ENCODE peak calls at places on chromosomes 7 and 10, in ten cellular contexts. One of them, this sample, is unnamed.

GRCh38 chr10:70212879-70213278 is 20.4 kb downstream of the PPA1 start:
- DNase-seq in NCI-H460: peak
- DNase-seq in osteocyte: no peak
- DNase-seq in tibial artery: no peak
- DNase-seq in SHP77: no peak
- DNase-seq in fibroblast of pulmonary artery: no peak
- DNase-seq in T follicular helper cell: no peak
- DNase-seq in dorsolateral prefrontal cortex: no peak
- DNase-seq in NCI-H187: no peak
- DNase-seq in coronary artery: no peak
- DNase-seq in this sample: no peak

GRCh38 chr7:129066290-129067131 is 11.6 kb upstream of the TNPO3 start:
- DNase-seq in NCI-H460: peak
- DNase-seq in osteocyte: peak
- DNase-seq in tibial artery: no peak
- DNase-seq in SHP77: no peak
- DNase-seq in fibroblast of pulmonary artery: peak
- DNase-seq in T follicular helper cell: no peak
- DNase-seq in dorsolateral prefrontal cortex: no peak
- DNase-seq in NCI-H187: no peak
- DNase-seq in coronary artery: no peak
- DNase-seq in this sample: no peak

GRCh38 chr10:131073469-131074060 is 238.0 kb downstream of the TCERG1L start:
- DNase-seq in NCI-H460: no peak
- DNase-seq in osteocyte: no peak
- DNase-seq in tibial artery: no peak
- DNase-seq in SHP77: no peak
- DNase-seq in fibroblast of pulmonary artery: no peak
- DNase-seq in T follicular helper cell: no peak
- DNase-seq in dorsolateral prefrontal cortex: no peak
- DNase-seq in NCI-H187: no peak
- DNase-seq in coronary artery: peak
- DNase-seq in this sample: no peak

GRCh38 chr10:72031706-72032105 is 56.6 kb downstream of the SPOCK2 start:
- DNase-seq in NCI-H460: no peak
- DNase-seq in osteocyte: no peak
- DNase-seq in tibial artery: no peak
- DNase-seq in SHP77: no peak
- DNase-seq in fibroblast of pulmonary artery: no peak
- DNase-seq in T follicular helper cell: no peak
- DNase-seq in dorsolateral prefrontal cortex: no peak
- DNase-seq in NCI-H187: no peak
- DNase-seq in coronary artery: no peak
- DNase-seq in this sample: no peak

GRCh38 chr7:117791877-117792780 is 81.1 kb downstream of the CTTNBP2 start:
- DNase-seq in NCI-H460: no peak
- DNase-seq in osteocyte: no peak
- DNase-seq in tibial artery: no peak
- DNase-seq in SHP77: no peak
- DNase-seq in fibroblast of pulmonary artery: no peak
- DNase-seq in T follicular helper cell: no peak
- DNase-seq in dorsolateral prefrontal cortex: no peak
- DNase-seq in NCI-H187: no peak
- DNase-seq in coronary artery: no peak
- DNase-seq in this sample: no peak

GRCh38 chr10:3624367-3624766 is 160.6 kb downstream of the KLF6 start:
- DNase-seq in NCI-H460: peak
- DNase-seq in osteocyte: no peak
- DNase-seq in tibial artery: peak
- DNase-seq in SHP77: no peak
- DNase-seq in fibroblast of pulmonary artery: peak
- DNase-seq in T follicular helper cell: no peak
- DNase-seq in dorsolateral prefrontal cortex: no peak
- DNase-seq in NCI-H187: no peak
- DNase-seq in coronary artery: peak
- DNase-seq in this sample: no peak

GRCh38 chr7:17625038-17625437 is 315.3 kb downstream of the SNX13 start:
- DNase-seq in NCI-H460: no peak
- DNase-seq in osteocyte: no peak
- DNase-seq in tibial artery: no peak
- DNase-seq in SHP77: no peak
- DNase-seq in fibroblast of pulmonary artery: peak
- DNase-seq in T follicular helper cell: no peak
- DNase-seq in dorsolateral prefrontal cortex: no peak
- DNase-seq in NCI-H187: no peak
- DNase-seq in coronary artery: no peak
- DNase-seq in this sample: no peak

GRCh38 chr7:42471573-42472174 is 234.7 kb upstream of the GLI3 start:
- DNase-seq in NCI-H460: no peak
- DNase-seq in osteocyte: no peak
- DNase-seq in tibial artery: no peak
- DNase-seq in SHP77: no peak
- DNase-seq in fibroblast of pulmonary artery: no peak
- DNase-seq in T follicular helper cell: no peak
- DNase-seq in dorsolateral prefrontal cortex: no peak
- DNase-seq in NCI-H187: no peak
- DNase-seq in coronary artery: no peak
- DNase-seq in this sample: no peak

GRCh38 chr7:75688200-75689136 is 50.3 kb downstream of the HIP1 start:
- DNase-seq in NCI-H460: no peak
- DNase-seq in osteocyte: no peak
- DNase-seq in tibial artery: peak
- DNase-seq in SHP77: peak
- DNase-seq in fibroblast of pulmonary artery: no peak
- DNase-seq in T follicular helper cell: no peak
- DNase-seq in dorsolateral prefrontal cortex: peak
- DNase-seq in NCI-H187: no peak
- DNase-seq in coronary artery: no peak
- DNase-seq in this sample: no peak

GRCh38 chr10:97210576-97210975 is 24.8 kb upstream of the SLIT1 start:
- DNase-seq in NCI-H460: peak
- DNase-seq in osteocyte: peak
- DNase-seq in tibial artery: no peak
- DNase-seq in SHP77: peak
- DNase-seq in fibroblast of pulmonary artery: peak
- DNase-seq in T follicular helper cell: peak
- DNase-seq in dorsolateral prefrontal cortex: no peak
- DNase-seq in NCI-H187: peak
- DNase-seq in coronary artery: no peak
- DNase-seq in this sample: peak

GRCh38 chr7:33926535-33926934 is 21.2 kb downstream of the BMPER start:
- DNase-seq in NCI-H460: no peak
- DNase-seq in osteocyte: no peak
- DNase-seq in tibial artery: no peak
- DNase-seq in SHP77: no peak
- DNase-seq in fibroblast of pulmonary artery: no peak
- DNase-seq in T follicular helper cell: no peak
- DNase-seq in dorsolateral prefrontal cortex: no peak
- DNase-seq in NCI-H187: no peak
- DNase-seq in coronary artery: no peak
- DNase-seq in this sample: no peak

GRCh38 chr7:35722054-35722849 is 27.3 kb upstream of the HERPUD2 start:
- DNase-seq in NCI-H460: no peak
- DNase-seq in osteocyte: no peak
- DNase-seq in tibial artery: no peak
- DNase-seq in SHP77: no peak
- DNase-seq in fibroblast of pulmonary artery: no peak
- DNase-seq in T follicular helper cell: no peak
- DNase-seq in dorsolateral prefrontal cortex: no peak
- DNase-seq in NCI-H187: no peak
- DNase-seq in coronary artery: no peak
- DNase-seq in this sample: no peak

GRCh38 chr7:76397409-76398183 is 11.9 kb downstream of the SSC4D start:
- DNase-seq in NCI-H460: peak
- DNase-seq in osteocyte: no peak
- DNase-seq in tibial artery: peak
- DNase-seq in SHP77: peak
- DNase-seq in fibroblast of pulmonary artery: peak
- DNase-seq in T follicular helper cell: peak
- DNase-seq in dorsolateral prefrontal cortex: peak
- DNase-seq in NCI-H187: peak
- DNase-seq in coronary artery: peak
- DNase-seq in this sample: no peak

GRCh38 chr10:80186364-80187012 is 18.8 kb downstream of the ANXA11 start:
- DNase-seq in NCI-H460: no peak
- DNase-seq in osteocyte: no peak
- DNase-seq in tibial artery: peak
- DNase-seq in SHP77: no peak
- DNase-seq in fibroblast of pulmonary artery: no peak
- DNase-seq in T follicular helper cell: no peak
- DNase-seq in dorsolateral prefrontal cortex: no peak
- DNase-seq in NCI-H187: peak
- DNase-seq in coronary artery: no peak
- DNase-seq in this sample: no peak

GRCh38 chr10:77247076-77247561 is 390.5 kb downstream of the KCNMA1 start:
- DNase-seq in NCI-H460: no peak
- DNase-seq in osteocyte: no peak
- DNase-seq in tibial artery: no peak
- DNase-seq in SHP77: no peak
- DNase-seq in fibroblast of pulmonary artery: peak
- DNase-seq in T follicular helper cell: no peak
- DNase-seq in dorsolateral prefrontal cortex: no peak
- DNase-seq in NCI-H187: no peak
- DNase-seq in coronary artery: no peak
- DNase-seq in this sample: no peak

GRCh38 chr10:28939352-28940157 is 262.2 kb downstream of the BAMBI start:
- DNase-seq in NCI-H460: no peak
- DNase-seq in osteocyte: no peak
- DNase-seq in tibial artery: peak
- DNase-seq in SHP77: peak
- DNase-seq in fibroblast of pulmonary artery: peak
- DNase-seq in T follicular helper cell: no peak
- DNase-seq in dorsolateral prefrontal cortex: no peak
- DNase-seq in NCI-H187: peak
- DNase-seq in coronary artery: peak
- DNase-seq in this sample: no peak

GRCh38 chr7:54109501-54109900 is 432.7 kb upstream of the VSTM2A start:
- DNase-seq in NCI-H460: no peak
- DNase-seq in osteocyte: no peak
- DNase-seq in tibial artery: no peak
- DNase-seq in SHP77: no peak
- DNase-seq in fibroblast of pulmonary artery: no peak
- DNase-seq in T follicular helper cell: no peak
- DNase-seq in dorsolateral prefrontal cortex: no peak
- DNase-seq in NCI-H187: no peak
- DNase-seq in coronary artery: no peak
- DNase-seq in this sample: no peak

GRCh38 chr10:14396441-14397048 is 65.8 kb upstream of the FRMD4A start:
- DNase-seq in NCI-H460: no peak
- DNase-seq in osteocyte: no peak
- DNase-seq in tibial artery: no peak
- DNase-seq in SHP77: no peak
- DNase-seq in fibroblast of pulmonary artery: peak
- DNase-seq in T follicular helper cell: no peak
- DNase-seq in dorsolateral prefrontal cortex: no peak
- DNase-seq in NCI-H187: no peak
- DNase-seq in coronary artery: no peak
- DNase-seq in this sample: no peak

GRCh38 chr7:70612811-70613210 is 519.1 kb upstream of the GALNT17 start:
- DNase-seq in NCI-H460: no peak
- DNase-seq in osteocyte: no peak
- DNase-seq in tibial artery: no peak
- DNase-seq in SHP77: no peak
- DNase-seq in fibroblast of pulmonary artery: no peak
- DNase-seq in T follicular helper cell: no peak
- DNase-seq in dorsolateral prefrontal cortex: no peak
- DNase-seq in NCI-H187: no peak
- DNase-seq in coronary artery: no peak
- DNase-seq in this sample: no peak

GRCh38 chr10:129725890-129726631 is 238.0 kb downstream of the EBF3 start:
- DNase-seq in NCI-H460: no peak
- DNase-seq in osteocyte: no peak
- DNase-seq in tibial artery: no peak
- DNase-seq in SHP77: no peak
- DNase-seq in fibroblast of pulmonary artery: no peak
- DNase-seq in T follicular helper cell: no peak
- DNase-seq in dorsolateral prefrontal cortex: no peak
- DNase-seq in NCI-H187: no peak
- DNase-seq in coronary artery: no peak
- DNase-seq in this sample: no peak

GRCh38 chr10:79353726-79354125 is 6.5 kb downstream of the PPIF start:
- DNase-seq in NCI-H460: no peak
- DNase-seq in osteocyte: peak
- DNase-seq in tibial artery: peak
- DNase-seq in SHP77: no peak
- DNase-seq in fibroblast of pulmonary artery: no peak
- DNase-seq in T follicular helper cell: no peak
- DNase-seq in dorsolateral prefrontal cortex: no peak
- DNase-seq in NCI-H187: no peak
- DNase-seq in coronary artery: no peak
- DNase-seq in this sample: no peak

GRCh38 chr10:92995509-92995908 is 65.1 kb upstream of the CYP26C1 start:
- DNase-seq in NCI-H460: no peak
- DNase-seq in osteocyte: no peak
- DNase-seq in tibial artery: no peak
- DNase-seq in SHP77: no peak
- DNase-seq in fibroblast of pulmonary artery: no peak
- DNase-seq in T follicular helper cell: no peak
- DNase-seq in dorsolateral prefrontal cortex: no peak
- DNase-seq in NCI-H187: no peak
- DNase-seq in coronary artery: no peak
- DNase-seq in this sample: no peak

GRCh38 chr7:105365541-105366534 is 22.9 kb downstream of the SRPK2 start:
- DNase-seq in NCI-H460: no peak
- DNase-seq in osteocyte: no peak
- DNase-seq in tibial artery: no peak
- DNase-seq in SHP77: no peak
- DNase-seq in fibroblast of pulmonary artery: peak
- DNase-seq in T follicular helper cell: no peak
- DNase-seq in dorsolateral prefrontal cortex: no peak
- DNase-seq in NCI-H187: no peak
- DNase-seq in coronary artery: no peak
- DNase-seq in this sample: no peak

GRCh38 chr10:47311193-47311899 is 10.9 kb upstream of the GDF2 start:
- DNase-seq in NCI-H460: no peak
- DNase-seq in osteocyte: no peak
- DNase-seq in tibial artery: no peak
- DNase-seq in SHP77: peak
- DNase-seq in fibroblast of pulmonary artery: peak
- DNase-seq in T follicular helper cell: peak
- DNase-seq in dorsolateral prefrontal cortex: no peak
- DNase-seq in NCI-H187: no peak
- DNase-seq in coronary artery: no peak
- DNase-seq in this sample: no peak

GRCh38 chr7:2725178-2726105 is 37.4 kb downstream of the AMZ1 start:
- DNase-seq in NCI-H460: no peak
- DNase-seq in osteocyte: no peak
- DNase-seq in tibial artery: peak
- DNase-seq in SHP77: no peak
- DNase-seq in fibroblast of pulmonary artery: no peak
- DNase-seq in T follicular helper cell: no peak
- DNase-seq in dorsolateral prefrontal cortex: no peak
- DNase-seq in NCI-H187: no peak
- DNase-seq in coronary artery: no peak
- DNase-seq in this sample: no peak

GRCh38 chr7:138607216-138608126 is 93.7 kb downstream of the SVOPL start:
- DNase-seq in NCI-H460: no peak
- DNase-seq in osteocyte: no peak
- DNase-seq in tibial artery: no peak
- DNase-seq in SHP77: no peak
- DNase-seq in fibroblast of pulmonary artery: no peak
- DNase-seq in T follicular helper cell: no peak
- DNase-seq in dorsolateral prefrontal cortex: no peak
- DNase-seq in NCI-H187: no peak
- DNase-seq in coronary artery: no peak
- DNase-seq in this sample: no peak

GRCh38 chr7:20158684-20159083 is 58.5 kb downstream of the MACC1 start:
- DNase-seq in NCI-H460: no peak
- DNase-seq in osteocyte: no peak
- DNase-seq in tibial artery: no peak
- DNase-seq in SHP77: no peak
- DNase-seq in fibroblast of pulmonary artery: peak
- DNase-seq in T follicular helper cell: no peak
- DNase-seq in dorsolateral prefrontal cortex: no peak
- DNase-seq in NCI-H187: no peak
- DNase-seq in coronary artery: no peak
- DNase-seq in this sample: no peak

GRCh38 chr7:2110586-2111396 is 122.0 kb downstream of the MAD1L1 start:
- DNase-seq in NCI-H460: no peak
- DNase-seq in osteocyte: no peak
- DNase-seq in tibial artery: no peak
- DNase-seq in SHP77: no peak
- DNase-seq in fibroblast of pulmonary artery: no peak
- DNase-seq in T follicular helper cell: no peak
- DNase-seq in dorsolateral prefrontal cortex: no peak
- DNase-seq in NCI-H187: no peak
- DNase-seq in coronary artery: no peak
- DNase-seq in this sample: no peak